ENCODE peak calls at places on chromosomes 3 and 15, in seven cellular contexts. Z is neural crest cell, R is astrocyte of the spinal cord, X is body of pancreas, I is ovary, L is WERI-Rb-1, N is AG04449. P is an unnamed sample.

GRCh38 chr3:171809513-171810277 is 588 bp downstream of the PLD1 start:
- DNase-seq in N (peak), L (no peak), Z (no peak), X (peak), I (peak), R (peak), P (peak)

GRCh38 chr3:31993843-31994242 is 12.3 kb downstream of the ZNF860 start:
- DNase-seq in I (no peak), X (no peak), N (no peak), L (no peak), Z (no peak), R (no peak), P (no peak)

GRCh38 chr3:94875149-94875548 is 812.3 kb downstream of the NSUN3 start:
- DNase-seq in Z (no peak), N (no peak), L (no peak), I (no peak), R (no peak), X (no peak), P (no peak)

GRCh38 chr15:73010154-73011152 is 41.8 kb upstream of the NEO1 start:
- DNase-seq in R (no peak), X (no peak), I (no peak), N (no peak), L (no peak), Z (no peak), P (no peak)

GRCh38 chr3:46091971-46092703 is 64.9 kb upstream of the XCR1 start:
- DNase-seq in R (no peak), N (no peak), I (no peak), X (no peak), Z (no peak), L (no peak), P (no peak)

GRCh38 chr15:25062551-25063430 is 108.0 kb downstream of the SNRPN start:
- DNase-seq in Z (no peak), L (no peak), N (no peak), R (no peak), I (no peak), X (no peak), P (no peak)

GRCh38 chr3:27526614-27527315 is 42.6 kb upstream of the SLC4A7 start:
- DNase-seq in N (no peak), X (no peak), I (no peak), R (no peak), L (no peak), Z (no peak), P (no peak)

GRCh38 chr15:63709365-63709764 is 112.2 kb downstream of the FBXL22 start:
- DNase-seq in Z (no peak), R (no peak), X (no peak), L (no peak), I (no peak), N (no peak), P (no peak)

GRCh38 chr3:14318638-14319037 is 83.8 kb upstream of the SLC6A6 start:
- DNase-seq in R (no peak), L (peak), Z (no peak), I (no peak), X (no peak), N (no peak), P (no peak)

GRCh38 chr3:37599186-37599585 is 262.5 kb upstream of the CTDSPL start:
- DNase-seq in N (no peak), X (no peak), Z (no peak), L (no peak), I (no peak), R (no peak), P (no peak)

GRCh38 chr3:30516238-30516637 is 90.2 kb upstream of the TGFBR2 start:
- DNase-seq in N (no peak), X (no peak), R (peak), Z (no peak), I (no peak), L (no peak), P (no peak)

GRCh38 chr3:193673845-193674244 is 80.8 kb downstream of the OPA1 start:
- DNase-seq in X (peak), L (peak), Z (peak), R (no peak), N (no peak), I (no peak), P (no peak)

GRCh38 chr3:10962481-10963036 is 30.0 kb upstream of the SLC6A1 start:
- DNase-seq in R (no peak), L (no peak), Z (no peak), I (no peak), N (no peak), X (no peak), P (no peak)

GRCh38 chr3:48594431-48595049 is 589 bp downstream of the COL7A1 start:
- DNase-seq in L (no peak), R (no peak), X (no peak), I (no peak), N (no peak), Z (no peak), P (peak)

GRCh38 chr3:122295286-122295685 is 29.8 kb upstream of the CSTA start:
- DNase-seq in Z (no peak), R (no peak), N (no peak), I (no peak), L (no peak), X (no peak), P (no peak)

GRCh38 chr3:177642482-177643163 is 445.3 kb upstream of the TBL1XR1 start:
- DNase-seq in Z (no peak), I (no peak), L (no peak), R (no peak), X (no peak), N (no peak), P (no peak)

GRCh38 chr3:141280690-141281089 is 49.1 kb downstream of the PXYLP1 start:
- DNase-seq in X (no peak), R (no peak), N (no peak), I (no peak), L (no peak), Z (no peak), P (no peak)

GRCh38 chr15:75695634-75696302 is 16.9 kb downstream of the CSPG4 start:
- DNase-seq in Z (no peak), I (no peak), L (no peak), N (no peak), X (no peak), R (no peak), P (no peak)

GRCh38 chr15:75695206-75695605 is 17.4 kb downstream of the CSPG4 start:
- DNase-seq in N (no peak), X (no peak), I (no peak), L (no peak), Z (peak), R (no peak), P (no peak)

GRCh38 chr15:75696303-75696657 is 16.4 kb downstream of the CSPG4 start:
- DNase-seq in R (no peak), X (no peak), L (no peak), I (no peak), Z (no peak), N (no peak), P (no peak)

GRCh38 chr15:75693501-75694240 is 19.0 kb downstream of the CSPG4 start:
- DNase-seq in R (peak), I (no peak), Z (no peak), X (no peak), L (peak), N (no peak), P (peak)

DNA sequence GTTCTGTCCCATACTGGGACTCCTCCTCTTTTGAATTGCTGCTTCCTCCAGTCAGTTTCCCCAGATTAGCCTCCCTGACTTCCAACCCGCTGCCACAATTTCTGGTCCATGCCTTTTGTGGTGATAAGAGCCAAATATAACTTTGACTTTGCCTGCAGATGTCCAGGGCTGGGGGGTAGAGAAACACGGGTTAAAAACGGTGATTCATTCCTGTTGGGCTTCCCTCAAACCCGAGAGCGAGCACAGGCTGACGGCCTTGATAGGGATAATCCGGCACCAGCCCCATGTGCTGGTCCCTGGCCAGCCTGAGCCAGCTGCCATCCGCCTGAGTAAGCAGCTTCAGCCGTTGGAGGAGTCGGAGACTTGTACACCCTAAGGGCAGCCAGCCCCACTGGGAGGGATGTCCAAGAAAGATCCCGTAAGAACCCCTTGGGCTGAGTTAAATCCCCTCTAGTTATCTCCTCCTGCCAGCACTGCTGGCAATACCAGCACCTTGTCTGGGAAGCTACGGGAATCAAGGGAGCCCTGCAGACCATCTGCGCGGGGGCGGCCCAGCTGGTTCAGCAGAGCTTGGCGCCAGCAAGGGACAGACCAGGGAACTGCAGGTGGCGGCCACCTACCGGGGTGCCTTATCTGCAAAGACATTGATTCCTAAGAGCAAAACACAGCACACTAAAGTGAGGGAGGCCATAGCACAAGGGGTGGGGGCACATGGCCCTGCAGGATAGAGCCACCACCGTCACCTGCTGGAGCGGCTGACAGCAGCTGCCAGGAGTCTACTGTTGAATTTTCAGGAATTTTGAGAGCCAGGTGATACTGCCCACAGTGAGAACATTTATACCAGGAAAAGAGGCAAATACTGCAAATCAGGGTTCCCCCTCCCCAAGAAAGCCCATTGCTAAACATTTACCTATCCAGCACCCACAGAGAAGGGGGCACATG is 18.1 kb downstream of the CSPG4 start:
- DNase-seq in L (peak), I (peak), N (peak), Z (peak), R (peak), X (peak), P (peak)
- TF ChIP-seq CTCF in L (peak), I (peak), N (peak), Z (peak), R (peak), X (peak), P (peak)

DNA sequence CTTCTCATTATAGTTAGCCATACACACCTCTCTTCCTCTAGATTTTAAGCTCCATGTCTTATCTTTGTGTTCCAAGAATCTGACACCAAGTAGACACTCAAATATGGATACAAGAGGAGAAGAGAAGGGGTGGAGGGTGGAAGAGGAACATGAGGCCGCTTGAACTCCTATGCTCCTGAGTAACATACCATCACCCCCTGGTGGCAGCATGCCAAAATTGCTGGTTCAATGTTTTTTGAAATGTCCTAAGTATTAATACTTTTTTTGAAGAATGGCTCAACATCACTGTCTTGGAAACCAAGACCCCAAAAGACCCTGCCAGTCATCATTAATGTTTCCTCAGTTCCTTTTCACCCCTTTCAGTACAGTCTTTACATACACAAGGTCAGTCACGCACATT is 71.8 kb upstream of the HACD2 start:
- DNase-seq in X (no peak), I (no peak), R (no peak), Z (no peak), N (no peak), L (no peak), P (no peak)
- TF ChIP-seq CTCF in X (no peak), I (no peak), R (peak), Z (peak), N (no peak), L (peak), P (peak)

DNA sequence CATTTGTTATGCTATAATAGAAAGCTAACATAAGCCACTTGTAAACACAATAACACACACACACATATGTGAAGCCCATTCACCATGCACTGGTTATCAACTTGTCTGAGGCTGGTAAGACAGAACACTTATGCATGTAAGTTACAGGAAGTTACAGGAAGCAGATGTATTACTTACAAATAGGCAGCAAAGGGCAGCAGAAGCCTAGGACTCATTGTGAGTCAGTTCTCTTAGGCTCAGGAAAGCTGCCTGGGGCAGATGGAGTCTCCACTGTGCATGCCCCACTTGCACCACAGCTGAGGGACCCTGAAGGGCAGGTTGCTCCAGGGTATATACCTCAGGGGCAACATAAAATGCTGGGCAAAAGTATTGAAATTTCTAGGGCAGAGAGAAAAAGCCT is 748.8 kb upstream of the CCDC54 start:
- DNase-seq in L (no peak), I (no peak), N (peak), Z (no peak), R (peak), X (no peak), P (peak)
- TF ChIP-seq CTCF in L (no peak), I (no peak), N (no peak), Z (no peak), R (no peak), X (no peak), P (peak)

DNA sequence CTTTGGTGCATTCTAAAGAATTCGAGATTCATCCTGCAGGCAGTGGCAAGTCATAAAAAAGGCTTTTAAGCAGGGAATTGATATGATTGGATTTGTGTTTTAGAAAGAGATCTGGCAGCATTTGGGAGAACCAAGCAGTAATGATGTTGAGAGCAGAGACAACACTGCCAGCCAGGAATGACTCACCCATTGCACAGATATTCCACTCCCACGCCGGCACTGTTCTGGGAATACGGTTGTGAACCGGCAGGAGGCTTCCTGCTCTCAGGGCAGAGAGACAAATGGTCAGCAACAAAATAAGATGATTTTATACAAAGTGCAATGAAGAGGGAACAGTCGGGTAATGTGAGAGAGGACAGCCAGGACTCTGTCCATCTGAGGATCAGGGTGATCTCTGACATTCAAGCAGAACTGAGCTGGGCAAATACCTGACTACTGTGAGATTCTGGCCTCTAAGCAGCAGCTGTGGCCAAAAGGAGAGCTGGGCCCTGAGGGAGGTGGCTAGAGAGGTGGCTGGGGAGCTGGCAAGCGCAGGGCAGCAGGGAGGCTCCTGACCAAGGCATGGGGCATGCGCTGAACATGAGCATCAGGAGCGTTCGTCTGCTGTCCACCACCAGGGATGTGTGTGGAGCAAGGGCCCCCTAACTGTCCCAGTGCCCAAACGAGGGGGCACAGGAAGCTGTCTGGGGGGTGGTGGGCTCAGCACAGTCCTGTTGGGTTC is 56.1 kb upstream of the PLXNA1 start:
- DNase-seq in L (no peak), R (peak), X (peak), Z (no peak), N (peak), I (peak), P (peak)
- TF ChIP-seq CTCF in L (no peak), R (peak), X (no peak), Z (no peak), N (peak), I (no peak), P (peak)

DNA sequence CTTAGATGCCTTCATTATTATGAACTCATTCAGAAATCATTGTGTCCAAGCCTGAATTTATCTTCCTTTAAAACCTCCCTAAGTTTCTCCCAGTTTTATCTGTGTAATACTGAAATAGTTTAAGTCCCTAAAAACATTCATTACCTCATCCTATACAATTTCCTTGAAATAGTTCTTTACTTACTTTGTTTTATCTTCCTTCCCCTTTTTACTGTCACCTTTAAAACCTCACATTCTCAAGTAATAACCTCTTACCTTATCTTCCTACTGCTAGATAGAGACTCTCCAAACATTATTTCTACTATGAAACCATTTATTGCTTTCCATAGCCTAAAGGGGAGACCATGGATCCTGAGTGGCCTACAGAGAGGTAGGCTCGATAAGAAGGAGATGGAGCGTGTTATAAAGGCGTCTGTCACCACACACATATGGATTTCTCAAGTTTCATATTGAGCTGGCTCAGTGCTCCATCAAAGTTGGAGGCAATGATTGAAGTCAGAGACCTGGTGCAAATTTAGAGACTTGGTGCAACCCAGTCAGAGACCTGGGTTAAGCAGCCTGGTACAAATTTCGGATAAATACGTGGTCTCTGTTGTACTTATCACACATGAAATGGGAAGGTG is 140.4 kb downstream of the NFKBIZ start:
- DNase-seq in Z (no peak), L (no peak), N (no peak), R (no peak), I (no peak), X (no peak), P (no peak)
- TF ChIP-seq CTCF in Z (no peak), L (no peak), N (no peak), R (no peak), I (no peak), X (no peak), P (no peak)

GRCh38 chr3:39260957-39261356 is 18.9 kb downstream of the CX3CR1 start:
- DNase-seq in N (peak), I (peak), R (peak), Z (no peak), L (no peak), X (peak), P (peak)
- TF ChIP-seq CTCF in N (no peak), I (no peak), R (peak), Z (peak), L (peak), X (peak), P (peak)

P was measured in HFFc6.